ENCODE peak calls at places on chromosomes 6 and 20, in nine cellular contexts. One of them, this sample, is unnamed. For H3K9me3 and H3K4me1, the result is how much of the 10 kb centered on the place peaks cover.

GRCh38 chr20:25070821-25071473 is 11.0 kb downstream of the VSX1 start:
- DNase-seq in left lung: no peak
- DNase-seq in heart left ventricle: no peak
- DNase-seq in hepatocyte: no peak
- DNase-seq in GM23248: no peak
- DNase-seq in heart right ventricle: no peak
- DNase-seq in thoracic aorta: no peak
- DNase-seq in kidney: no peak
- DNase-seq in pancreas: no peak
- DNase-seq in this sample: no peak

GRCh38 chr6:149903938-149904611 is 6.2 kb upstream of the RAET1E start:
- DNase-seq in left lung: no peak
- DNase-seq in heart left ventricle: no peak
- DNase-seq in hepatocyte: no peak
- DNase-seq in GM23248: no peak
- DNase-seq in heart right ventricle: no peak
- DNase-seq in thoracic aorta: no peak
- DNase-seq in kidney: peak
- DNase-seq in pancreas: no peak
- DNase-seq in this sample: no peak

GRCh38 chr20:3889489-3890409 is 562 bp downstream of the PANK2 start:
- DNase-seq in left lung: peak
- DNase-seq in heart left ventricle: peak
- DNase-seq in hepatocyte: peak
- DNase-seq in GM23248: peak
- DNase-seq in heart right ventricle: peak
- DNase-seq in thoracic aorta: no peak
- DNase-seq in kidney: peak
- DNase-seq in pancreas: peak
- DNase-seq in this sample: peak

GRCh38 chr6:163706688-163707087 is 292.2 kb downstream of the QKI start:
- DNase-seq in left lung: no peak
- DNase-seq in heart left ventricle: no peak
- DNase-seq in hepatocyte: no peak
- DNase-seq in GM23248: no peak
- DNase-seq in heart right ventricle: no peak
- DNase-seq in thoracic aorta: no peak
- DNase-seq in kidney: no peak
- DNase-seq in pancreas: no peak
- DNase-seq in this sample: no peak

GRCh38 chr20:53978497-53978896 is 91.9 kb downstream of the BCAS1 start:
- DNase-seq in left lung: no peak
- DNase-seq in heart left ventricle: no peak
- DNase-seq in hepatocyte: no peak
- DNase-seq in GM23248: no peak
- DNase-seq in heart right ventricle: no peak
- DNase-seq in thoracic aorta: no peak
- DNase-seq in kidney: no peak
- DNase-seq in pancreas: no peak
- DNase-seq in this sample: no peak

GRCh38 chr20:2688041-2688591 is 4.5 kb upstream of the EBF4 start:
- DNase-seq in left lung: peak
- DNase-seq in heart left ventricle: peak
- DNase-seq in hepatocyte: peak
- DNase-seq in GM23248: peak
- DNase-seq in heart right ventricle: peak
- DNase-seq in thoracic aorta: no peak
- DNase-seq in kidney: peak
- DNase-seq in pancreas: no peak
- DNase-seq in this sample: peak

GRCh38 chr20:61868006-61868405 is 197.7 kb downstream of the TAF4 start:
- DNase-seq in left lung: peak
- DNase-seq in heart left ventricle: no peak
- DNase-seq in hepatocyte: no peak
- DNase-seq in GM23248: no peak
- DNase-seq in heart right ventricle: no peak
- DNase-seq in thoracic aorta: no peak
- DNase-seq in kidney: no peak
- DNase-seq in pancreas: no peak
- DNase-seq in this sample: no peak

GRCh38 chr6:170291271-170292110 is 613 bp upstream of the DLL1 start:
- DNase-seq in left lung: peak
- DNase-seq in heart left ventricle: peak
- DNase-seq in hepatocyte: peak
- DNase-seq in GM23248: peak
- DNase-seq in heart right ventricle: peak
- DNase-seq in thoracic aorta: no peak
- DNase-seq in kidney: peak
- DNase-seq in pancreas: no peak
- DNase-seq in this sample: no peak

GRCh38 chr6:138864343-138864890 is 68.5 kb downstream of the ECT2L start:
- DNase-seq in left lung: no peak
- DNase-seq in heart left ventricle: no peak
- DNase-seq in hepatocyte: no peak
- DNase-seq in GM23248: no peak
- DNase-seq in heart right ventricle: no peak
- DNase-seq in thoracic aorta: no peak
- DNase-seq in kidney: no peak
- DNase-seq in pancreas: no peak
- DNase-seq in this sample: no peak

GRCh38 chr6:137715589-137716045 is 151.4 kb upstream of the TNFAIP3 start:
- DNase-seq in left lung: no peak
- DNase-seq in heart left ventricle: no peak
- DNase-seq in hepatocyte: no peak
- DNase-seq in GM23248: peak
- DNase-seq in heart right ventricle: no peak
- DNase-seq in thoracic aorta: no peak
- DNase-seq in kidney: no peak
- DNase-seq in pancreas: no peak
- DNase-seq in this sample: no peak

GRCh38 chr20:21557246-21557982 is 43.5 kb upstream of the NKX2-2 start:
- DNase-seq in left lung: no peak
- DNase-seq in heart left ventricle: no peak
- DNase-seq in hepatocyte: no peak
- DNase-seq in GM23248: no peak
- DNase-seq in heart right ventricle: no peak
- DNase-seq in thoracic aorta: no peak
- DNase-seq in kidney: no peak
- DNase-seq in pancreas: no peak
- DNase-seq in this sample: no peak

GRCh38 chr6:30283761-30284160 is 43.0 kb upstream of the TRIM39 start:
- DNase-seq in left lung: no peak
- DNase-seq in heart left ventricle: no peak
- DNase-seq in hepatocyte: no peak
- DNase-seq in GM23248: no peak
- DNase-seq in heart right ventricle: no peak
- DNase-seq in thoracic aorta: no peak
- DNase-seq in kidney: no peak
- DNase-seq in pancreas: no peak
- DNase-seq in this sample: no peak
- H3K9me3 ChIP-seq in left lung: half or more
- H3K9me3 ChIP-seq in heart left ventricle: under half
- H3K9me3 ChIP-seq in hepatocyte: half or more
- H3K9me3 ChIP-seq in GM23248: under half
- H3K9me3 ChIP-seq in heart right ventricle: half or more
- H3K9me3 ChIP-seq in thoracic aorta: half or more
- H3K9me3 ChIP-seq in kidney: half or more
- H3K9me3 ChIP-seq in pancreas: under half
- H3K9me3 ChIP-seq in this sample: under half

DNA sequence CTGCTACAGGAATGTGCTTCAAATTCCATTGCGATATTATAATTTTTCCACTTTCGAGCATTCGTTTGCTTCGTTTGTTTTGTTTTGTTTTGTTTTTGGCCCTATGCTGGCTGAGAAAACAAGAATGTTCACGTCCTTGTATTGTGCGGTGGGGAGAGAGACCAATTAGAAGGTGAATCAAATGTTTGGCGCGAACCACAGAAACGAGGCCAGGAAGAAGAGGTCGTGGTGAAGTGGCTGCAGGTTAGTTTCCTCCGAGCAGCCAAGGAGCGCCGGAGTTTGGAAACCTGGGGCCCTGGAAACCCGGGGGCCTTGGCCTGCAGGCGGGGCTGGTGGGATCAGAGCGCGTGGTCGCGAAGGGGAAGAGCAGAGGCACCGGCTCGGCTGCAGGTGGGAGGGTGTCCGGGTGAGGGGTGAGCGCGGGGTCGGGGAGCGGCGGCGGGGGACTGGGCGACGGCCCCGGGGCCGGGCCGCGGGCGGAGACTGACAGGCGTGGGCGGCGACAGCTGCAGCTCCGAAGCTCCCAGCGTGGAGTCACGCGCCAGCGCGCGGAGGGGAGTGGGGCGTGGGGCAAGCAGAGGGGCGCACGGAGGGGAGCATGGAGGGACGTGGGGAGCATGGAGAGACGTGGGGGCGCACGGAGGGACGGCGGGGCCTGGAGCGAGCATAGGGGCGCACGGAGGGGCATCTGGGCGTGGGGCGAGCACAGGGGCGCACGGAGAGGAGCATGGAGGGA is 141.5 kb upstream of the PDE10A start:
- DNase-seq in left lung: no peak
- DNase-seq in heart left ventricle: peak
- DNase-seq in hepatocyte: no peak
- DNase-seq in GM23248: peak
- DNase-seq in heart right ventricle: no peak
- DNase-seq in thoracic aorta: no peak
- DNase-seq in kidney: peak
- DNase-seq in pancreas: no peak
- DNase-seq in this sample: peak
- H3K4me3 ChIP-seq in left lung: peak
- H3K4me3 ChIP-seq in heart left ventricle: peak
- H3K4me3 ChIP-seq in hepatocyte: no peak
- H3K4me3 ChIP-seq in GM23248: no peak
- H3K4me3 ChIP-seq in heart right ventricle: peak
- H3K4me3 ChIP-seq in thoracic aorta: peak
- H3K4me3 ChIP-seq in kidney: peak
- H3K4me3 ChIP-seq in pancreas: no peak
- H3K4me3 ChIP-seq in this sample: peak

DNA sequence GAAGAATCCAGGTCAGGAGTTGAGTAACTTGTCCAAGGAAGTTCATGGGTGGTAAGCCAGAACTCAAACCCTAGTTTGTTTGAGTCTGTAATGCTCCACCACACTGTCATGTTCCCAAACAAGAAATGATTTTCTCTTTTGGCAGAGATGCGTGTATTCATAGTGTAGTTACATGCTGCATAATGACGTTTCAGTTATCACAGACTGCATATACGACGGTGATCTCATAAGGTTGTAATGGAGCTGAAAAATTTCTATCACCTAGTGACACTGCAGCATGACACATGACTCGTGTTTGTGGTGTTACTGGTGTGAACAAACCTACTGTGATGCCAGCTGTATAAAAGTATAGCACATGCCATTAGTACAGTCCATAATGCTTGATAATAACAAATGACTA is 102.6 kb downstream of the TULP4 start:
- DNase-seq in left lung: no peak
- DNase-seq in heart left ventricle: no peak
- DNase-seq in hepatocyte: no peak
- DNase-seq in GM23248: peak
- DNase-seq in heart right ventricle: no peak
- DNase-seq in thoracic aorta: no peak
- DNase-seq in kidney: no peak
- DNase-seq in pancreas: no peak
- DNase-seq in this sample: peak
- H3K4me1 ChIP-seq in left lung: under half
- H3K4me1 ChIP-seq in heart left ventricle: under half
- H3K4me1 ChIP-seq in hepatocyte: under half
- H3K4me1 ChIP-seq in GM23248: under half
- H3K4me1 ChIP-seq in heart right ventricle: under half
- H3K4me1 ChIP-seq in thoracic aorta: under half
- H3K4me1 ChIP-seq in kidney: under half
- H3K4me1 ChIP-seq in pancreas: under half
- H3K4me1 ChIP-seq in this sample: under half

GRCh38 chr6:34267746-34268145 is 18.9 kb upstream of the SMIM29 start:
- DNase-seq in left lung: no peak
- DNase-seq in heart left ventricle: no peak
- DNase-seq in hepatocyte: no peak
- DNase-seq in GM23248: no peak
- DNase-seq in heart right ventricle: no peak
- DNase-seq in thoracic aorta: no peak
- DNase-seq in kidney: no peak
- DNase-seq in pancreas: no peak
- DNase-seq in this sample: no peak
- H3K9me3 ChIP-seq in left lung: under half
- H3K9me3 ChIP-seq in heart left ventricle: under half
- H3K9me3 ChIP-seq in hepatocyte: under half
- H3K9me3 ChIP-seq in GM23248: under half
- H3K9me3 ChIP-seq in heart right ventricle: under half
- H3K9me3 ChIP-seq in thoracic aorta: under half
- H3K9me3 ChIP-seq in kidney: under half
- H3K9me3 ChIP-seq in pancreas: under half
- H3K9me3 ChIP-seq in this sample: under half

GRCh38 chr6:52990342-52990741 is 4.7 kb downstream of the GSTA4 start:
- DNase-seq in left lung: no peak
- DNase-seq in heart left ventricle: no peak
- DNase-seq in hepatocyte: peak
- DNase-seq in GM23248: peak
- DNase-seq in heart right ventricle: no peak
- DNase-seq in thoracic aorta: no peak
- DNase-seq in kidney: no peak
- DNase-seq in pancreas: no peak
- DNase-seq in this sample: no peak

GRCh38 chr6:52993461-52993860 is 1.6 kb downstream of the GSTA4 start:
- DNase-seq in left lung: no peak
- DNase-seq in heart left ventricle: no peak
- DNase-seq in hepatocyte: no peak
- DNase-seq in GM23248: peak
- DNase-seq in heart right ventricle: no peak
- DNase-seq in thoracic aorta: no peak
- DNase-seq in kidney: no peak
- DNase-seq in pancreas: no peak
- DNase-seq in this sample: no peak

GRCh38 chr6:52994031-52994788 is 874 bp downstream of the GSTA4 start:
- DNase-seq in left lung: no peak
- DNase-seq in heart left ventricle: peak
- DNase-seq in hepatocyte: peak
- DNase-seq in GM23248: peak
- DNase-seq in heart right ventricle: peak
- DNase-seq in thoracic aorta: no peak
- DNase-seq in kidney: no peak
- DNase-seq in pancreas: no peak
- DNase-seq in this sample: peak

GRCh38 chr6:52994789-52995078 is 350 bp downstream of the GSTA4 start:
- DNase-seq in left lung: peak
- DNase-seq in heart left ventricle: peak
- DNase-seq in hepatocyte: peak
- DNase-seq in GM23248: no peak
- DNase-seq in heart right ventricle: peak
- DNase-seq in thoracic aorta: no peak
- DNase-seq in kidney: peak
- DNase-seq in pancreas: peak
- DNase-seq in this sample: no peak

DNA sequence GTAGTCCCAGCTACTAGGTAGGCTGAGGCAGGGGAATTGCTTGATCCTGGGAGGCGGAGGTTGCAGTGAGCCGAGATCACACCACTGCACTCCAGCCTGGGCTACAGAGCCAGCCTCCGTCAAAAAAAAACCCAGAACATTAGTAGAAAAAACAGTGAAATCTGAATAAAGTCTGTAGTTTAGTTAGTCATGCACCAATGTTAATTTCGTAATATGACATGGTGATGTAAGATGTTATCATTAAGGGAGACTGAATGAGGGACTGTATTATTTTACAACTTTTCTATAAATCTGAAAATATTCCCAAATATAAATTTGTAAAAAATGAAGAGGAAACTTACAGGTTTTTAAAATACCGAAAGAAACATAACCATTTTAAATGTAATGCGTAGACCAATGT is 2.1 kb downstream of the GSTA4 start:
- DNase-seq in left lung: no peak
- DNase-seq in heart left ventricle: no peak
- DNase-seq in hepatocyte: no peak
- DNase-seq in GM23248: peak
- DNase-seq in heart right ventricle: no peak
- DNase-seq in thoracic aorta: no peak
- DNase-seq in kidney: no peak
- DNase-seq in pancreas: no peak
- DNase-seq in this sample: no peak
- H3K4me3 ChIP-seq in left lung: peak
- H3K4me3 ChIP-seq in heart left ventricle: peak
- H3K4me3 ChIP-seq in hepatocyte: peak
- H3K4me3 ChIP-seq in GM23248: peak
- H3K4me3 ChIP-seq in heart right ventricle: no peak
- H3K4me3 ChIP-seq in thoracic aorta: peak
- H3K4me3 ChIP-seq in kidney: no peak
- H3K4me3 ChIP-seq in pancreas: no peak
- H3K4me3 ChIP-seq in this sample: no peak